ENCODE peak calls at places on chromosomes 1 and 21, in five cellular contexts. L, I, B, Y and M are unnamed samples.
A peak's percentile ranks its signal among the peaks of the same experiment; 100 is the strongest.

GRCh38 chr1:238399558-238399957 is 508.8 kb upstream of the ZP4 start:
- DNase-seq in L (no peak), I (no peak), B (no peak), Y (no peak), M (no peak)

GRCh38 chr1:183002797-183003594 is 20.2 kb upstream of the LAMC1 start:
- DNase-seq in L (no peak), I (peak; percentile 40), B (no peak), Y (no peak), M (no peak)

GRCh38 chr1:47681735-47682134 is 243.9 kb downstream of the FOXD2 start:
- DNase-seq in L (no peak), I (no peak), B (no peak), Y (no peak), M (no peak)

GRCh38 chr1:65209005-65209885 is 61.2 kb downstream of the AK4 start:
- DNase-seq in L (peak; percentile 38), I (peak; percentile 47), B (no peak), Y (peak; percentile 72), M (peak; percentile 69)

GRCh38 chr21:26461500-26461899 is 111.6 kb downstream of the CYYR1 start:
- DNase-seq in L (no peak), I (no peak), B (no peak), Y (no peak), M (no peak)

GRCh38 chr1:226482975-226483660 is 65.4 kb upstream of the STUM start:
- DNase-seq in L (no peak), I (no peak), B (no peak), Y (no peak), M (peak; percentile 65)

GRCh38 chr1:160078392-160079195 is 2.7 kb upstream of the KCNJ9 start:
- DNase-seq in L (peak; percentile 61), I (no peak), B (no peak), Y (peak; percentile 82), M (peak; percentile 68)

GRCh38 chr1:43452789-43453441 is 816 bp downstream of the HYI start:
- DNase-seq in L (no peak), I (peak; percentile 68), B (no peak), Y (peak; percentile 37), M (no peak)

GRCh38 chr1:84780000-84780716 is 89.9 kb upstream of the SSX2IP start:
- DNase-seq in L (no peak), I (peak; percentile 5), B (no peak), Y (no peak), M (no peak)

GRCh38 chr1:53286950-53287349 is 40.9 kb downstream of the LRP8 start:
- DNase-seq in L (no peak), I (no peak), B (no peak), Y (no peak), M (peak; percentile 70)

GRCh38 chr1:202567747-202568146 is 142.5 kb downstream of the SYT2 start:
- DNase-seq in L (no peak), I (no peak), B (no peak), Y (no peak), M (no peak)

GRCh38 chr21:45310446-45310845 is 22.8 kb upstream of the POFUT2 start:
- DNase-seq in L (no peak), I (no peak), B (no peak), Y (no peak), M (no peak)

GRCh38 chr1:6466023-6466422 is at the start of gene TNFRSF25:
- DNase-seq in L (no peak), I (no peak), B (no peak), Y (peak; percentile 67), M (no peak)

GRCh38 chr1:155309423-155310021 is 856 bp downstream of the FDPS start:
- DNase-seq in L (no peak), I (no peak), B (no peak), Y (peak; percentile 54), M (peak; percentile 48)

GRCh38 chr1:180133193-180133592 is 21.5 kb upstream of the QSOX1 start:
- DNase-seq in L (peak; percentile 51), I (no peak), B (no peak), Y (no peak), M (no peak)

GRCh38 chr1:180157576-180158057 is 2.9 kb downstream of the QSOX1 start:
- DNase-seq in L (peak; percentile 92), I (no peak), B (no peak), Y (no peak), M (no peak)

GRCh38 chr1:201870397-201870796 is 18.3 kb upstream of the SHISA4 start:
- DNase-seq in L (no peak), I (peak; percentile 94), B (no peak), Y (no peak), M (no peak)

GRCh38 chr1:117275055-117275454 is 64.3 kb upstream of the VTCN1 start:
- DNase-seq in L (no peak), I (peak; percentile 49), B (no peak), Y (no peak), M (no peak)

GRCh38 chr1:229171934-229172333 is 99.0 kb upstream of the RAB4A start:
- DNase-seq in L (no peak), I (no peak), B (no peak), Y (no peak), M (no peak)

GRCh38 chr1:22204989-22205913 is 62.4 kb upstream of the WNT4 start:
- DNase-seq in L (no peak), I (no peak), B (no peak), Y (no peak), M (no peak)

GRCh38 chr1:37439672-37439995 is 34.7 kb upstream of the ZC3H12A start:
- DNase-seq in L (no peak), I (no peak), B (no peak), Y (no peak), M (no peak)

GRCh38 chr1:4801192-4801924 is 146.9 kb downstream of the AJAP1 start:
- DNase-seq in L (no peak), I (no peak), B (no peak), Y (no peak), M (no peak)

DNA sequence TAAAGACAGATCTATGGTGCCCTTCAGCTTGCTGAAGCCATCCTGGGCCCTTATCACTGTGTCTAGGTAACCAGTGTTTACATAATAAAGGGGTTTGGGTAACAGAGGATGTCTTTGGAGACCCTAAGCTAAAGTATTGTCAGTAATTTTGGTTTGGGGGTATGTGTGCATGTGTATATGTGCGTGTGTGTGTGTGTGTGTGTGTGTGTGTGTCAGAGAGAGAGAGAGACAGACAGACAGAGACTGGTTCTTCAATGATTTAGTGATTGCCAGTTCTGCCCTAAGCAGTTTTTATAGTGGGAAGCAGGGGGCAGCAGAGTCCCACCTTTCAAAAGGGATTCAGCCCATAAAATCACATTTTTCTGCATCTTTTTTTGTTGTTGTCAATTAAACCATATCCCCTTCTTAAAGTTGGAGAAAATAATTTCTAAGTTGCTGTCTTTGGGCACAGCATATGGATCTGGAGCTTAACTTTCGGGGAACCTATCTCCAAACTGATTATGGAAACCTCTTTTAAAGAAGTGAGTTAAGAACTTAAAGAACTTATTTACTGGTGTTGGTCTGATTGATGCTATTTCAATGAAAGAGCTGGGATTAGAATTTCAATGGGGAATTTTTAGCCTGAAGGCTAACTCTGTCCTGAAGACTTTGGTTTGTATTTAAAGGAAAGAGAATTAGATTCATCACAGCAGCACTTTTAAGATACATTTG is 51.1 kb downstream of the ZNF326 start:
- DNase-seq in L (peak; percentile 11), I (peak; percentile 21), B (no peak), Y (peak; percentile 37), M (peak; percentile 39)
- TF ChIP-seq MXI1 in L (no peak), I (no peak), B (no peak), Y (no peak), M (no peak)

DNA sequence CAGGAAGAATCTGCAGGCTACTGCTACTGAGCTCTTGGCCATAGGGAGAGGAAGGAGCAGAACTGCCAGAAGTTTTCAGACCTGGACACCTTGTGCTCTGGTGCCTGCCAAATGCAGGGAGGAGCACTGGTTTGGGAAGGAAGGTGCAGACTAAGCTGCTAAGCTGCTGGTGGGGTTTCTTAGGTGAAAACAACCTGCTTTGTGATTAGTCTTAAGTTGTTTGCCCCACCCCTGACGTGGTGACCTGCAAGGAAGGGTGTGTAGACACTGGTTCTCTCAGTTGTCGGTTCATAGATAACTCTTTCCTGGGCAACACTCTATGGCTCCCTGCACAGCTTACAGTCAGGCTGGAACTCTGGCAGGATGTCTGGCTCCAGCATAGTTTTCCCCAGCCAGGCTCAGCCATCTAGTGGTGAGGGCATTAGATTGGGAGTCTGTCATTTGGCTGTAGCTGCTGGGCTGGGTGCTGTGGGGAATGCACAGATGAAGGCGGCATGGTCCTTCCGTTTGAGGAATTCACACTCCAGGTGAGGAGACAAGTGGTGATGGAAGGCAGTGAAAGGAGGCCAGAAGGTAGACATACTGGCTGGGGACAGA is 10.3 kb upstream of the S100A10 start:
- DNase-seq in L (no peak), I (no peak), B (no peak), Y (no peak), M (no peak)
- TF ChIP-seq MXI1 in L (no peak), I (no peak), B (no peak), Y (no peak), M (no peak)

DNA sequence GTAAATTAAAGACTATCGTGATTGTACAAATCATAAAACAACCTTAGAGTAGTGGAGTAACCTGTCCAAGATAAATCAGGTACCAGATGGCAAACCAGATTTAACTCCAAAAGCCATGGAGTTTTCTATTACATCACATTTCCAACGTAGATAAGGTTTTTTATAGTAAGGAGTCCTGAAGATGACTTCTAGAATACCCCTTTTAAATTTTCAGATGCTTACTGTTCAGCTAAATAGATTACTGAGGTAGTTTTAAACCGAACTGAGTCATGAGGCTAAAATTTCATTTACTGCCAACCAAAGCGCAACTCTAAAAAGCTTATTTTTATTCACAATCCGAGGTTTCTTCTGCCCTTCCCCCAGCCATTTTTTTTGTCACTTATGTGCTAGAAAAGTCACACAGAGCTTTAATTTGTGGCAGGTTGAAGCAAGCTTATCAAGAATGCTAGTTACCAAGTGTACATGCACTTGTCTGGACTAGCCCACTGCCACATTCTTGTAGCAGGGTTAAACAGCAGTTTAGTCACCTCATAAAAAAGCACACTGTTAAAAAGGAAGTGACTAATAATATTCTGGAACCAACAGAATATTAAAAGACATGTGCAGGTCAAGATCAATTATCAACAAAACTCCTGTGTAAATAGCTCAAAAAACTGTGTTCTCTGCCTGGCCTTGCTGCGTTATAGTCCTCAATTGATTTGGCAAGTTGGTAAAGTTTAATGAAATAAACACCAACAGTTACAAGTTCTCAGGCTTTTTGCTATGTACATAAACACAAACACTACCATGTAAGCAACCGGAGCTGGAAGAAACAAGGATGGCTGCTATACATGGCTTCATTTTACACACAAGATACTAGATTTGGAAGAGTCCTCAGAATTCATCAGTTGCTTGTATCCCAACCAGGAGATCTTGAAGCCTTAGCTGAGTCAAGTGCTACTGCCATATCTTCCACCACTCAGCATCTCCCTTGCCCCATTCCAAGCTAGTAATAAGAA is 180.3 kb upstream of the DMRTA2 start:
- DNase-seq in L (no peak), I (peak; percentile 69), B (no peak), Y (no peak), M (no peak)
- TF ChIP-seq MXI1 in L (no peak), I (no peak), B (no peak), Y (no peak), M (no peak)

DNA sequence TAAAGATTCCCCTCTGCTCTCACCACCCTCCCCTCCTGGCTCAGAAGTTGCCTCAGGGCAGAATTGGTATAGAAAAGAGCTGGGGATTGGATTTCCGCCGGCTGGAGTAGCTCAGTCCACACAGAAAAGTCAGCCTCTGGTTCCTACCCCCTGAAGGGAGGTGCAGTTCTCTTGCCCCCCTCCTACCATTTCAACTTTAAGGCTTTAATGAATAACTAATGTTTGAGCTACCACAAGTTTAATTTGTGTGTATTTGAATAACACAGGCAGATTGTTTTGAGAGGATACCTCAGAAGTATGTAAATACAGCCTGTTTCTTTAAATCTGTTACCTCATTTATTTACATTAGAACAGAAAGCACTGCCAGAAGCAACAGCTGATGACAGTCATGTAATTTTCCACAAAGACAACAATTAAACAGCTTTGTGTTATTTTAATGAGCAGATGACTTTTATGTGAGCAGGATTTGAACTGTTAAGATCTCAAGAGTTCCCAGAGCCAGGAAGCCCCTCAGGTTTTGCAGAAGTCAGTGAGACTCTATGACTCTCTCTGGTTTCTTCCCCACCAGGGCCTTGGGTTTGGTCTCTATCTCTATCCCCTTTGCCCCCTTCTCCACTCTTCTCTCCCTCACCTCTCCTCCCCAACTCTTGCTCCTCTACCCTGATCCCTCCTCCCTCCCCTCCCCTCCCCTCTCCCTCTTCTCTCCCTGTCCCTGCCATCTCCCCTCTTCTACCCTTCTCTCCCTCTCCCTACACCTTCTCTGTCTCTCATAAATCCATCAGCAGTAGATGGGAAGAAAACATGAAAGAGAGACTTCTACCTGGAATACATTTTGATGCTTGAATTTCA is 26.3 kb downstream of the DUSP10 start:
- DNase-seq in L (peak; percentile 79), I (peak; percentile 77), B (no peak), Y (no peak), M (no peak)
- TF ChIP-seq MXI1 in L (no peak), I (no peak), B (no peak), Y (no peak), M (no peak)